ENCODE peak calls at places on chromosomes 1 and 21, in six cellular contexts. G is small intestine; X is PC-9; Q is left lung; T is sigmoid colon; K is CD8-positive, alpha-beta T cell. Z is an unnamed sample. For H3K4me1, the result is how much of the 10 kb centered on the place peaks cover.

GRCh38 chr1:56190975-56191768 is 388.2 kb downstream of the PLPP3 start:
- DNase-seq in G (no peak), X (no peak), Q (no peak), T (no peak), K (no peak), Z (no peak)

GRCh38 chr1:151058682-151059341 is 610 bp downstream of the CDC42SE1 start:
- DNase-seq in G (peak), X (peak), Q (peak), T (peak), K (peak), Z (peak)

GRCh38 chr1:16717174-16718108 is 22.9 kb upstream of the RNU1-4 start:
- DNase-seq in G (no peak), X (peak), Q (no peak), T (peak), K (no peak), Z (no peak)

GRCh38 chr1:68453060-68453665 is 3.4 kb upstream of the RPE65 start:
- DNase-seq in G (no peak), X (peak), Q (no peak), T (no peak), K (no peak), Z (no peak)

GRCh38 chr1:158534496-158534895 is 19.7 kb downstream of the OR6Y1 start:
- DNase-seq in G (no peak), X (no peak), Q (no peak), T (no peak), K (no peak), Z (no peak)

GRCh38 chr1:1890506-1891348 is at the start of gene GNB1:
- DNase-seq in G (peak), X (peak), Q (peak), T (peak), K (peak), Z (peak)

GRCh38 chr1:202282017-202282335 is 59.8 kb downstream of the UBE2T start:
- DNase-seq in G (no peak), X (no peak), Q (no peak), T (no peak), K (no peak), Z (no peak)

GRCh38 chr1:67347688-67348472 is 40.2 kb downstream of the IL12RB2 start:
- DNase-seq in G (peak), X (peak), Q (no peak), T (no peak), K (no peak), Z (no peak)

GRCh38 chr1:121471517-121471916 is 286.7 kb downstream of the SRGAP2C start:
- DNase-seq in G (no peak), X (no peak), Q (no peak), T (no peak), K (no peak), Z (no peak)

GRCh38 chr1:998905-999796 is 746 bp downstream of the HES4 start:
- DNase-seq in G (no peak), X (peak), Q (peak), T (peak), K (no peak), Z (peak)

GRCh38 chr1:232059726-232060360 is 433.3 kb downstream of the DISC1 start:
- DNase-seq in G (peak), X (no peak), Q (no peak), T (no peak), K (no peak), Z (no peak)

GRCh38 chr1:29591601-29592260 is 355.4 kb downstream of the PTPRU start:
- DNase-seq in G (no peak), X (no peak), Q (no peak), T (no peak), K (no peak), Z (no peak)

GRCh38 chr1:222749927-222750326 is 12.9 kb downstream of the FAM177B start:
- DNase-seq in G (no peak), X (no peak), Q (no peak), T (no peak), K (no peak), Z (no peak)

GRCh38 chr1:58881471-58881994 is 97.7 kb upstream of the JUN start:
- DNase-seq in G (peak), X (peak), Q (no peak), T (peak), K (no peak), Z (no peak)

GRCh38 chr1:30356839-30357238 is 366.5 kb downstream of the MATN1 start:
- DNase-seq in G (no peak), X (no peak), Q (no peak), T (no peak), K (no peak), Z (no peak)

GRCh38 chr1:232178191-232178590 is 451.7 kb downstream of the SIPA1L2 start:
- DNase-seq in G (no peak), X (no peak), Q (no peak), T (no peak), K (peak), Z (no peak)

GRCh38 chr1:33612877-33613487 is 140.5 kb downstream of the ZSCAN20 start:
- DNase-seq in G (peak), X (peak), Q (no peak), T (no peak), K (peak), Z (no peak)

GRCh38 chr1:66696771-66697170 is 55.5 kb upstream of the DYNLT5 start:
- DNase-seq in G (peak), X (no peak), Q (no peak), T (no peak), K (no peak), Z (no peak)

GRCh38 chr21:34836933-34837505 is 168.2 kb downstream of the CLIC6 start:
- DNase-seq in G (no peak), X (no peak), Q (no peak), T (no peak), K (no peak), Z (no peak)

GRCh38 chr1:228899421-228899956 is 164.2 kb downstream of the RHOU start:
- DNase-seq in G (peak), X (no peak), Q (no peak), T (no peak), K (no peak), Z (no peak)

GRCh38 chr1:37795340-37796110 is 1.9 kb downstream of the MANEAL start:
- DNase-seq in G (peak), X (peak), Q (peak), T (no peak), K (peak), Z (peak)

GRCh38 chr1:26084091-26084561 is 16.7 kb upstream of the TRIM63 start:
- DNase-seq in G (no peak), X (no peak), Q (no peak), T (no peak), K (no peak), Z (no peak)

GRCh38 chr1:46423574-46424240 is 29.6 kb downstream of the FAAH start:
- DNase-seq in G (no peak), X (no peak), Q (no peak), T (no peak), K (no peak), Z (no peak)

GRCh38 chr1:37537378-37537777 is 16.7 kb downstream of the SNIP1 start:
- DNase-seq in G (no peak), X (peak), Q (no peak), T (no peak), K (no peak), Z (no peak)

GRCh38 chr1:46673749-46674182 is 2.1 kb downstream of the TEX38 start:
- DNase-seq in G (no peak), X (no peak), Q (no peak), T (no peak), K (no peak), Z (no peak)

GRCh38 chr21:26379561-26379960 is 193.5 kb downstream of the CYYR1 start:
- DNase-seq in G (no peak), X (no peak), Q (no peak), T (no peak), K (no peak), Z (no peak)

GRCh38 chr1:216723274-216723780 is at the start of gene ESRRG:
- DNase-seq in G (peak), X (no peak), Q (peak), T (no peak), K (no peak), Z (no peak)

GRCh38 chr21:34938079-34938764 is 110.9 kb downstream of the RUNX1 start:
- DNase-seq in G (peak), X (no peak), Q (no peak), T (no peak), K (no peak), Z (no peak)

DNA sequence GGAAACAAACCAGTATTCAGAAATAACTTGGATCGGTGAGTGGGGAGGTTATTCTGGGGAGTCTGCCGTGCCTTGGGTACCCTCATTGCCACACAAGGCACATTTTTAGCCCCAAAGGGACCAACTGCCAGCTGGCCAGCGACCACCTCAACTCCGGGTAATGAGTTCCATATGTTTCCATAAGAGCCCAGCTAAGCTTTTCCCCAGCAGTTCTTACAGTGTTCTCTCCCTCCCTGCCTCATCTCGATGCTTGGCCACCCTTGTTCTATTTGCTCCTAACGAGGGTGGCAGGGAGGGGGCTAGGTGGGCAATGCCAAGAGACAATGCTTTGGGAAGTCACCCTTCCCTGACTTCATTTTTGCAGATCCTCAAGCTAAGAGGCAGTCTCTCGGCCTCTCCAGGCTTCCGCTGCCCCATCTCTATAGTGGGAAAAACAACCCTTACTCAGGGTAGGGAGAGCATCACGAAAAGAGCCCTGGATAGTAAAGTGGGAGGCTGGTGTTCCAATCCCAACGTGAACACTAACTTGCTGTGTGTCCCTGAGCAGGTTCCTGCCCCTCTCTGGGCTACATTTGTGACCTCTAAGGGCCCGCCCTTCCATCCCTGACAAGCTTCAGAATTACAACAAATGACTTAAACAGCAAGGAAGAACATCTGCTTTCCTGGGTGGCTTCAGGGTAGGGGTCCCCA is 6.0 kb downstream of the ID3 start:
- DNase-seq in G (no peak), X (no peak), Q (no peak), T (no peak), K (no peak), Z (no peak)
- H3K4me3 ChIP-seq in G (no peak), X (no peak), Q (no peak), T (no peak), K (peak), Z (no peak)

GRCh38 chr21:38822754-38823374 is 17.1 kb downstream of the ETS2 start:
- DNase-seq in G (peak), X (no peak), Q (no peak), T (no peak), K (no peak), Z (no peak)

GRCh38 chr21:38825269-38825668 is 19.5 kb downstream of the ETS2 start:
- DNase-seq in G (peak), X (no peak), Q (no peak), T (no peak), K (no peak), Z (no peak)

GRCh38 chr21:38824124-38824822 is 18.5 kb downstream of the ETS2 start:
- DNase-seq in G (peak), X (no peak), Q (no peak), T (peak), K (no peak), Z (no peak)

GRCh38 chr21:38821959-38822682 is 16.4 kb downstream of the ETS2 start:
- DNase-seq in G (peak), X (no peak), Q (no peak), T (no peak), K (no peak), Z (no peak)

GRCh38 chr21:38823737-38824123 is 18.0 kb downstream of the ETS2 start:
- DNase-seq in G (no peak), X (no peak), Q (no peak), T (no peak), K (no peak), Z (no peak)
- H3K27ac ChIP-seq in G (peak), X (no peak), Q (peak), T (peak), K (no peak), Z (no peak)

GRCh38 chr1:166470465-166470864 is 303.7 kb upstream of the FAM78B start:
- DNase-seq in G (no peak), X (no peak), Q (no peak), T (no peak), K (no peak), Z (no peak)

GRCh38 chr1:166470057-166470456 is 303.3 kb upstream of the FAM78B start:
- DNase-seq in G (no peak), X (no peak), Q (no peak), T (no peak), K (no peak), Z (no peak)

GRCh38 chr1:166471359-166471758 is 304.6 kb upstream of the FAM78B start:
- DNase-seq in G (no peak), X (no peak), Q (no peak), T (no peak), K (no peak), Z (no peak)
- H3K4me1 ChIP-seq in G (under half), X (under half), Q (under half), T (under half), K (under half), Z (under half)

GRCh38 chr1:13830616-13831280 is 130.8 kb downstream of the PRDM2 start:
- DNase-seq in G (no peak), X (no peak), Q (peak), T (no peak), K (no peak), Z (no peak)

GRCh38 chr1:13826591-13826990 is 126.6 kb downstream of the PRDM2 start:
- DNase-seq in G (peak), X (no peak), Q (no peak), T (no peak), K (no peak), Z (no peak)

GRCh38 chr1:13830170-13830569 is 130.2 kb downstream of the PRDM2 start:
- DNase-seq in G (no peak), X (no peak), Q (no peak), T (no peak), K (no peak), Z (no peak)

GRCh38 chr1:13828454-13829151 is 128.6 kb downstream of the PRDM2 start:
- DNase-seq in G (peak), X (peak), Q (peak), T (no peak), K (peak), Z (no peak)

DNA sequence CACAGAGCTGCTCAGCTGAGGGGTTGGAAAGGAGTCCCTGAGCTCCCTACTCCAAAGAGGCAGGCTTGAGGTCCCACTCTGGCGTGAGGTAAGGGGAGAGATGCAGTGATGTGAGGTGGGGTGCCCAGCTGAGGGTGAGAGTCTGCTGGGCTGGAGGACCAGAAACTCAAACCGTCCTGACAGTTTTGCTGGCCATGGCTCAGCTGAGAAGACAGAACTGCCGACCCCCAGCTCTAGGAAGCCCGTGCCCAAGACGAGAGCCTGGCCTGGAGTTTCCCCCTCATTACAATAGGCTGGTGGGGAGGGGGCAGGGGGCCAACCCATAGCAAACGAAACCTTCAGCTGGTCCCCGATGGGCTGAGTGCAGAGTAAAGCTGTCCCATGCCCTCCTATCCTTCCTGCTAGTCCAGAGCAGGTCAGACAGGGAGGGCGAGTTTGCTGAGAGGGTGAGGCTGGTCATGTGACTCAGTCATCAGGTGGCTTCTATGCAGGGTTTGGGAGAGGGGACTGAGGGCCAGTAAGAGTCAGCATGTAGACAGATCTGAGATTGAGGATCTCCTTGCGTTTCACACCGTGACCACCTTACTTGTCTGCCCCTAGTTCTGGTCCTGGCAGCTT is 129.3 kb downstream of the PRDM2 start:
- DNase-seq in G (peak), X (no peak), Q (no peak), T (no peak), K (no peak), Z (no peak)
- H3K4me3 ChIP-seq in G (no peak), X (peak), Q (no peak), T (no peak), K (no peak), Z (no peak)

DNA sequence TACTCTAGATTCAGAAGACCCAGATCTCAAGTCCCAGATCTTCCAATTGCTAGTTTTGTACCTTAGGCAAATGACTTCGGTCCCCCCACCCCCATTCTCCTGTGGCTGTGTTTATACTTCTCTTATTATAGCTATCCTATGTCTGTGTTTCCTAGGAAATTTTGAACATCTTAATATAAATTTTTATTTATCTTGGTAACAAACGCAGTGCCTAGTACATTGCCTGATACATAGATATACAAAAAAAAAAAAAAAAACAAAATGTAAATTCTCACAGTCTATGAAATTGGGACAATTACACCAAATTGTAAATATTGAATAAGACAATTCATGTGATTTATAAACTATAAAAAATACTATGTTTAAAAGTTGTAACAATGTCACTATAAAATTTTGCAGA is 84.1 kb upstream of the SLC44A3 start:
- DNase-seq in G (no peak), X (no peak), Q (no peak), T (no peak), K (no peak), Z (no peak)
- H3K27ac ChIP-seq in G (no peak), X (no peak), Q (peak), T (no peak), K (no peak), Z (no peak)